ENCODE peak calls at places on chromosomes 11 and 22, in seven cellular contexts. Z is activated CD4-positive, alpha-beta T cell treated with anti-CD3 and anti-CD28 coated beads for 36 hours; I is epithelial cell of esophagus; L is memory B cell; E is mucosa of gallbladder; P is CD8-positive, alpha-beta memory T cell; K is hepatic stellate cell. D is an unnamed sample.

GRCh38 chr22:45218974-45219373 is 21.7 kb downstream of the KIAA0930 start:
- DNase-seq in I (no peak), E (no peak), K (no peak), L (no peak), P (no peak), Z (peak; percentile 74), D (no peak)

GRCh38 chr22:17972385-17973181 is 51.8 kb downstream of the MICAL3 start:
- DNase-seq in I (peak; percentile 47), P (no peak), K (peak; percentile 61), E (no peak), L (no peak), Z (no peak), D (no peak)

GRCh38 chr22:36027960-36028645 is 521 bp downstream of the RBFOX2 start:
- DNase-seq in P (peak; percentile 6), K (peak; percentile 77), L (peak; percentile 28), E (no peak), I (no peak), Z (no peak), D (peak; percentile 14)

GRCh38 chr11:9137293-9138132 is 46.1 kb upstream of the SCUBE2 start:
- DNase-seq in K (peak; percentile 59), P (peak; percentile 46), L (peak; percentile 63), Z (peak; percentile 86), I (peak; percentile 77), E (peak; percentile 71), D (peak; percentile 41)

GRCh38 chr11:80502511-80502910 is 1061.7 kb upstream of the TENM4 start:
- DNase-seq in I (no peak), L (no peak), K (no peak), E (no peak), P (no peak), Z (no peak), D (no peak)

GRCh38 chr22:30309981-30310672 is 16.6 kb downstream of the TBC1D10A start:
- DNase-seq in L (no peak), E (peak; percentile 70), K (no peak), I (peak; percentile 85), P (peak; percentile 74), Z (no peak), D (no peak)

GRCh38 chr22:39090426-39091064 is 6.5 kb upstream of the APOBEC3H start:
- DNase-seq in E (peak; percentile 34), K (no peak), P (peak; percentile 87), I (peak; percentile 94), Z (peak; percentile 92), L (no peak), D (no peak)

GRCh38 chr11:44684886-44685285 is 41.9 kb upstream of the TSPAN18 start:
- DNase-seq in E (no peak), P (no peak), L (no peak), K (no peak), I (no peak), Z (no peak), D (no peak)

GRCh38 chr22:46679711-46680269 is 58.3 kb downstream of the CERK start:
- DNase-seq in E (no peak), K (peak; percentile 49), Z (no peak), P (no peak), I (no peak), L (no peak), D (no peak)

GRCh38 chr11:126282742-126283591 is at the start of gene TIRAP:
- DNase-seq in K (peak; percentile 74), I (peak; percentile 46), E (peak; percentile 55), L (peak; percentile 60), P (peak; percentile 77), Z (peak; percentile 76), D (peak; percentile 67)

GRCh38 chr22:47591016-47591415 is 828.6 kb downstream of the TBC1D22A start:
- DNase-seq in Z (no peak), K (no peak), P (no peak), L (no peak), E (no peak), I (no peak), D (no peak)